ENCODE peak calls at places on chromosomes 7 and 10, in seven cellular contexts. One of them, this sample, is unnamed.

GRCh38 chr7:143490719-143491306 is 13.1 kb downstream of the TAS2R41 start:
- DNase-seq in neuronal stem cell: no peak
- DNase-seq in H1: no peak
- DNase-seq in IMR-90: no peak
- DNase-seq in mesenchymal stem cell: peak; percentile 44
- DNase-seq in H9: peak; percentile 60
- DNase-seq in trophoblast cell: peak; percentile 70
- DNase-seq in this sample: peak; percentile 88

GRCh38 chr10:75247797-75248196 is 12.0 kb upstream of the COMTD1 start:
- DNase-seq in IMR-90: no peak
- DNase-seq in H9: no peak
- DNase-seq in trophoblast cell: no peak
- DNase-seq in mesenchymal stem cell: no peak
- DNase-seq in H1: no peak
- DNase-seq in neuronal stem cell: no peak
- DNase-seq in this sample: no peak

GRCh38 chr7:99393363-99394187 is 14.8 kb downstream of the PDAP1 start:
- DNase-seq in neuronal stem cell: peak; percentile 74
- DNase-seq in H1: peak; percentile 73
- DNase-seq in trophoblast cell: no peak
- DNase-seq in mesenchymal stem cell: no peak
- DNase-seq in IMR-90: no peak
- DNase-seq in H9: peak; percentile 96
- DNase-seq in this sample: peak; percentile 93

GRCh38 chr7:55538538-55538937 is 33.8 kb downstream of the VOPP1 start:
- DNase-seq in trophoblast cell: peak; percentile 40
- DNase-seq in H9: no peak
- DNase-seq in IMR-90: peak; percentile 97
- DNase-seq in neuronal stem cell: no peak
- DNase-seq in mesenchymal stem cell: peak; percentile 92
- DNase-seq in H1: no peak
- DNase-seq in this sample: no peak

GRCh38 chr7:132656846-132657776 is 80.8 kb upstream of the PLXNA4 start:
- DNase-seq in trophoblast cell: no peak
- DNase-seq in mesenchymal stem cell: peak; percentile 15
- DNase-seq in H1: no peak
- DNase-seq in IMR-90: peak; percentile 2
- DNase-seq in H9: no peak
- DNase-seq in neuronal stem cell: no peak
- DNase-seq in this sample: peak; percentile 35

GRCh38 chr10:87651801-87652200 is 7.9 kb upstream of the PAPSS2 start:
- DNase-seq in trophoblast cell: no peak
- DNase-seq in H1: no peak
- DNase-seq in neuronal stem cell: peak; percentile 38
- DNase-seq in H9: peak; percentile 41
- DNase-seq in IMR-90: no peak
- DNase-seq in mesenchymal stem cell: no peak
- DNase-seq in this sample: peak; percentile 79

GRCh38 chr7:66626236-66626957 is 2.3 kb upstream of the KCTD7 start:
- DNase-seq in H1: no peak
- DNase-seq in trophoblast cell: peak; percentile 89
- DNase-seq in neuronal stem cell: no peak
- DNase-seq in mesenchymal stem cell: peak; percentile 77
- DNase-seq in IMR-90: peak; percentile 80
- DNase-seq in H9: no peak
- DNase-seq in this sample: peak; percentile 61

GRCh38 chr7:1663857-1664651 is 6.0 kb upstream of the ELFN1 start:
- DNase-seq in mesenchymal stem cell: peak; percentile 4
- DNase-seq in trophoblast cell: no peak
- DNase-seq in H9: peak; percentile 56
- DNase-seq in neuronal stem cell: peak; percentile 23
- DNase-seq in IMR-90: no peak
- DNase-seq in H1: no peak
- DNase-seq in this sample: peak; percentile 52

GRCh38 chr7:2621061-2621828 is 10.5 kb upstream of the TTYH3 start:
- DNase-seq in IMR-90: peak; percentile 68
- DNase-seq in H9: peak; percentile 71
- DNase-seq in trophoblast cell: no peak
- DNase-seq in mesenchymal stem cell: peak; percentile 76
- DNase-seq in neuronal stem cell: no peak
- DNase-seq in H1: no peak
- DNase-seq in this sample: peak; percentile 76

GRCh38 chr10:5071411-5072198 is 22.6 kb upstream of the AKR1C3 start:
- DNase-seq in H9: peak; percentile 39
- DNase-seq in trophoblast cell: no peak
- DNase-seq in mesenchymal stem cell: peak; percentile 93
- DNase-seq in neuronal stem cell: peak; percentile 35
- DNase-seq in H1: no peak
- DNase-seq in IMR-90: peak; percentile 63
- DNase-seq in this sample: peak; percentile 76

GRCh38 chr7:96266580-96266979 is 55.3 kb downstream of the SLC25A13 start:
- DNase-seq in H9: no peak
- DNase-seq in mesenchymal stem cell: no peak
- DNase-seq in H1: no peak
- DNase-seq in neuronal stem cell: no peak
- DNase-seq in IMR-90: no peak
- DNase-seq in trophoblast cell: no peak
- DNase-seq in this sample: no peak

GRCh38 chr10:92691591-92692084 is 1.9 kb downstream of the HHEX start:
- DNase-seq in trophoblast cell: peak; percentile 8
- DNase-seq in H1: no peak
- DNase-seq in IMR-90: no peak
- DNase-seq in H9: peak; percentile 60
- DNase-seq in mesenchymal stem cell: peak; percentile 56
- DNase-seq in neuronal stem cell: no peak
- DNase-seq in this sample: peak; percentile 64

GRCh38 chr10:93076871-93077270 is 3.2 kb downstream of the CYP26A1 start:
- DNase-seq in H1: no peak
- DNase-seq in mesenchymal stem cell: no peak
- DNase-seq in neuronal stem cell: no peak
- DNase-seq in H9: no peak
- DNase-seq in trophoblast cell: peak; percentile 67
- DNase-seq in IMR-90: no peak
- DNase-seq in this sample: peak; percentile 77

GRCh38 chr10:121322046-121322445 is 276.2 kb downstream of the FGFR2 start:
- DNase-seq in trophoblast cell: no peak
- DNase-seq in H9: no peak
- DNase-seq in IMR-90: no peak
- DNase-seq in H1: no peak
- DNase-seq in neuronal stem cell: no peak
- DNase-seq in mesenchymal stem cell: no peak
- DNase-seq in this sample: no peak

GRCh38 chr7:32062150-32062549 is 8.1 kb downstream of the PDE1C start:
- DNase-seq in neuronal stem cell: no peak
- DNase-seq in mesenchymal stem cell: peak; percentile 65
- DNase-seq in trophoblast cell: peak; percentile 5
- DNase-seq in H9: peak; percentile 74
- DNase-seq in H1: no peak
- DNase-seq in IMR-90: peak; percentile 30
- DNase-seq in this sample: peak; percentile 77

GRCh38 chr7:130063036-130063435 is 7.3 kb upstream of the KLHDC10 start:
- DNase-seq in neuronal stem cell: peak; percentile 55
- DNase-seq in IMR-90: peak; percentile 31
- DNase-seq in trophoblast cell: peak; percentile 50
- DNase-seq in mesenchymal stem cell: peak; percentile 45
- DNase-seq in H9: peak; percentile 76
- DNase-seq in H1: peak; percentile 17
- DNase-seq in this sample: peak; percentile 75

GRCh38 chr7:66099551-66100407 is 14.9 kb upstream of the CRCP start:
- DNase-seq in mesenchymal stem cell: peak; percentile 91
- DNase-seq in trophoblast cell: peak; percentile 76
- DNase-seq in IMR-90: peak; percentile 89
- DNase-seq in H1: peak; percentile 51
- DNase-seq in H9: peak; percentile 82
- DNase-seq in neuronal stem cell: peak; percentile 39
- DNase-seq in this sample: peak; percentile 93

GRCh38 chr10:69316313-69317059 is 38.2 kb downstream of the HK1 start:
- DNase-seq in trophoblast cell: no peak
- DNase-seq in neuronal stem cell: no peak
- DNase-seq in H1: no peak
- DNase-seq in H9: no peak
- DNase-seq in mesenchymal stem cell: peak; percentile 73
- DNase-seq in IMR-90: peak; percentile 46
- DNase-seq in this sample: peak; percentile 70

DNA sequence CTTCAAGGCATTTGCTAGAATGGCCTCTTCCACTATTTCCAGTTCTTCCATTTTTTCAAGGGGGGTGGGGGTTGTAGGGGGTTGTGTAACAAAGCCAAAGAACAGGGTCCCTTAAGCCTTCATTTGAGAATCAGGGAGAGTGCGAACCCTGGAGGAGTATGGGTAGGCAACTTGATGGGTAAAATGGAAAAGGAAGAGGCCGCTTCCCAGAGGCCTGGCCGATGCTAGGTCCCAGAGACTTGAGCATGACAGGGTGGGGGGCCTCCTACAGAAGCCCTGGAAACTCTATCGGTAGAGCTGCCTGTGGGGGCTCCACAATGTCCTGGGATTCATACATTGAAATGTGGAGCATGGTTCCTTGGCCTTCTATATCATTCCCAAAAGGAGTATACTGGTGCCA is 9.1 kb upstream of the HOXA13 start:
- DNase-seq in mesenchymal stem cell: no peak
- DNase-seq in neuronal stem cell: no peak
- DNase-seq in IMR-90: no peak
- DNase-seq in trophoblast cell: no peak
- DNase-seq in H1: no peak
- DNase-seq in H9: no peak
- DNase-seq in this sample: no peak
- H2BK120ac ChIP-seq in mesenchymal stem cell: no peak overlapping the region
- H2BK120ac ChIP-seq in neuronal stem cell: no peak overlapping the region
- H2BK120ac ChIP-seq in IMR-90: no peak overlapping the region
- H2BK120ac ChIP-seq in trophoblast cell: no peak overlapping the region
- H2BK120ac ChIP-seq in H1: no peak overlapping the region
- H2BK120ac ChIP-seq in H9: no peak overlapping the region
- H2BK120ac ChIP-seq in this sample: no peak overlapping the region

DNA sequence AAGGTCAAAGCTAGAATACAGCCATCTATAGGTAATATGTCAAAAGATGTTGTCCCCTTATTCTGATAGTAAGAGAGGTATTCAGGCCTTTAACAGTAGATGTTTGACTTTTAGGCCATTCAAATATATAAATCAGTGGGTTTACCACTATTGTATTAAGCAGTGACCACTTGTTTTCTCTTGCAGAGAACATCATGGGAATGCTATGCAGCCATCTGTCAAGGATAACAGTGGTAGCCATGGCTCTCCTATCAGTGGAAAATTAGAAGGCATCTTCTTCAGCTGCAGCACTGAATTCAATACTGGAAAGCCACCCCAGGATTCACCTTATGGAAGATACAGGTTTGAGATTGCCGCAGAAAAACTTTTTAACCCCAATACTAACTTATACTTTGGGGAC is 68.4 kb downstream of the PHYHIPL start:
- DNase-seq in mesenchymal stem cell: no peak
- DNase-seq in neuronal stem cell: no peak
- DNase-seq in IMR-90: no peak
- DNase-seq in trophoblast cell: no peak
- DNase-seq in H9: no peak
- DNase-seq in H1: no peak
- DNase-seq in this sample: no peak
- H2BK120ac ChIP-seq in mesenchymal stem cell: no peak overlapping the region
- H2BK120ac ChIP-seq in neuronal stem cell: no peak overlapping the region
- H2BK120ac ChIP-seq in IMR-90: no peak overlapping the region
- H2BK120ac ChIP-seq in trophoblast cell: no peak overlapping the region
- H2BK120ac ChIP-seq in H9: no peak overlapping the region
- H2BK120ac ChIP-seq in H1: no peak overlapping the region
- H2BK120ac ChIP-seq in this sample: no peak overlapping the region

GRCh38 chr10:89963446-89964102 is 262.2 kb downstream of the KIF20B start:
- DNase-seq in H9: no peak
- DNase-seq in H1: no peak
- DNase-seq in neuronal stem cell: no peak
- DNase-seq in mesenchymal stem cell: peak; percentile 57
- DNase-seq in trophoblast cell: no peak
- DNase-seq in IMR-90: no peak
- DNase-seq in this sample: no peak
- H2BK120ac ChIP-seq in H9: no peak overlapping the region
- H2BK120ac ChIP-seq in H1: no peak overlapping the region
- H2BK120ac ChIP-seq in neuronal stem cell: no peak overlapping the region
- H2BK120ac ChIP-seq in mesenchymal stem cell: no peak overlapping the region
- H2BK120ac ChIP-seq in trophoblast cell: no peak overlapping the region
- H2BK120ac ChIP-seq in IMR-90: no peak overlapping the region
- H2BK120ac ChIP-seq in this sample: no peak overlapping the region

GRCh38 chr10:132593900-132594876 is 56.6 kb downstream of the INPP5A start:
- DNase-seq in H9: no peak
- DNase-seq in H1: no peak
- DNase-seq in IMR-90: no peak
- DNase-seq in mesenchymal stem cell: no peak
- DNase-seq in trophoblast cell: no peak
- DNase-seq in neuronal stem cell: no peak
- DNase-seq in this sample: no peak

GRCh38 chr10:132591166-132591971 is 53.8 kb downstream of the INPP5A start:
- DNase-seq in mesenchymal stem cell: peak; percentile 26
- DNase-seq in IMR-90: peak; percentile 66
- DNase-seq in H1: peak; percentile 38
- DNase-seq in trophoblast cell: no peak
- DNase-seq in H9: peak; percentile 75
- DNase-seq in neuronal stem cell: no peak
- DNase-seq in this sample: peak; percentile 43

GRCh38 chr10:132590752-132591121 is 53.1 kb downstream of the INPP5A start:
- DNase-seq in mesenchymal stem cell: no peak
- DNase-seq in H1: no peak
- DNase-seq in trophoblast cell: no peak
- DNase-seq in IMR-90: no peak
- DNase-seq in H9: no peak
- DNase-seq in neuronal stem cell: no peak
- DNase-seq in this sample: no peak

GRCh38 chr10:132595021-132595420 is 57.4 kb downstream of the INPP5A start:
- DNase-seq in mesenchymal stem cell: no peak
- DNase-seq in IMR-90: no peak
- DNase-seq in H1: no peak
- DNase-seq in neuronal stem cell: no peak
- DNase-seq in trophoblast cell: no peak
- DNase-seq in H9: no peak
- DNase-seq in this sample: no peak

DNA sequence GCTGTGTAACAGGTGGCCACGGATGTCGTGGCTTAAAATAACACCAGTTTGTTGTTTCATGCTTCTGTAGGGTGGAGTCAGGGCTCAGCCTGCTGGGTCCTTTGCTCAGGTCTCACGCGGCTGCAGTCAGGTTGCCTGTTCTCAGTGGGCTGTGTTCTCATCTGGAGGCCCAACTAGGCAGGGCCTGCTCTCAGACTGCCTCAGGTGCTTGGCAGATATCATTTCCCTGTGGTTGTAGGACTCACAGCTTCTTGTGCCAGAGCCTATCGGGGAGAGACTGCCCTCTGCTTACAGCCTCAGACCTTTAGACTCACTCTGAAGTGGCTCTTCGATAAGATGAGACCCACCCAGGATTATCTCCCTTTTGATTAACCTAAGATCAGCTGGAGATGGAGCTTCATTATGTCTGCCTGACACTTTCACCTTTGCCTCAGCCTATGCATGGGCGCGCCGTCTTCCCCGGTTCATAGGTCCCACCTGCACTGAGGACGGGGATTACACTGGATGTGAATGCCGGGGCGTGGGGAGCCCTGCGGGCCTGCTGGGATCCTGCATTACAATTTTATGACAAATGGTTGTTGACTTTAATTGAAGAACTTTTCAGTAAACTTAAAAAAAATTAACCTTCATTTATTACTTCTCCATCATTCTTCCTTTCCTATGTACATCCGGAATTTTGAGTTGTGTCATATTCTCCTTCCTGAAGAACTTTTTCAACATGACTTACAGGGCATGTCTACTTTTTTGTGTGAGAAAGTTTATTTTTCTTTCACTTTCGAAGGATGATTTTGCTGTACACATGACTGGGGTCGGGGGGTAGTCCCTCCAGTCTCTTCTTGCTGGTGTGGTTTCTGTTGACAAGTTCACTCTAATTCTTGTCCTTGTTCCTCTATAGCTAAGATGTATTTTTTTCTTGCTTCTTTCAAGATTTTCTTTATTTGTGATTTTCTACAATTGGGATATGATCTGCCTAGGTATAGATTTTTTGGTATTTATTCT is 55.5 kb downstream of the INPP5A start:
- DNase-seq in H1: no peak
- DNase-seq in IMR-90: no peak
- DNase-seq in H9: no peak
- DNase-seq in trophoblast cell: no peak
- DNase-seq in neuronal stem cell: no peak
- DNase-seq in mesenchymal stem cell: no peak
- DNase-seq in this sample: no peak
- H2BK120ac ChIP-seq in H1: no peak overlapping the region
- H2BK120ac ChIP-seq in IMR-90: no peak overlapping the region
- H2BK120ac ChIP-seq in H9: no peak overlapping the region
- H2BK120ac ChIP-seq in trophoblast cell: no peak overlapping the region
- H2BK120ac ChIP-seq in neuronal stem cell: no peak overlapping the region
- H2BK120ac ChIP-seq in mesenchymal stem cell: no peak overlapping the region
- H2BK120ac ChIP-seq in this sample: no peak overlapping the region

This sample was measured in mesendoderm.